ENCODE peak calls at places on chromosomes 5 and 9, in five cellular contexts. O is GM06990, M is cardiac muscle cell, Q is breast epithelium, K is lower leg skin. A is an unnamed sample.

GRCh38 chr5:146993876-146994530 is 115.4 kb upstream of the PPP2R2B start:
- DNase-seq in Q (no peak), O (no peak), K (no peak), M (no peak), A (no peak)

GRCh38 chr9:14935099-14935710 is 25.0 kb upstream of the FREM1 start:
- DNase-seq in O (no peak), Q (no peak), M (no peak), K (no peak), A (no peak)

GRCh38 chr5:140988036-140988997 is 22.0 kb downstream of the PCDHAC2 start:
- DNase-seq in O (no peak), Q (no peak), K (no peak), M (no peak), A (no peak)

GRCh38 chr5:144191461-144191860 is 20.8 kb downstream of the KCTD16 start:
- DNase-seq in K (no peak), O (no peak), M (no peak), Q (no peak), A (no peak)

GRCh38 chr5:171979606-171980005 is 26.8 kb downstream of the FBXW11 start:
- DNase-seq in O (no peak), Q (no peak), M (no peak), K (no peak), A (no peak)

GRCh38 chr9:4756420-4756819 is 15.4 kb upstream of the AK3 start:
- DNase-seq in K (peak; percentile 17), O (no peak), Q (no peak), M (no peak), A (no peak)

GRCh38 chr9:73165911-73166310 is 14.2 kb downstream of the ANXA1 start:
- DNase-seq in M (no peak), O (no peak), K (no peak), Q (no peak), A (no peak)

GRCh38 chr9:127977877-127978647 is 2.7 kb downstream of the EEIG1 start:
- DNase-seq in K (no peak), Q (no peak), M (peak; percentile 95), O (no peak), A (no peak)

GRCh38 chr5:162888268-162888667 is 549.1 kb upstream of the CCNG1 start:
- DNase-seq in O (no peak), K (no peak), M (no peak), Q (no peak), A (no peak)

GRCh38 chr5:59506285-59506877 is 387.1 kb downstream of the PDE4D start:
- DNase-seq in Q (no peak), M (peak; percentile 66), K (no peak), O (no peak), A (no peak)

GRCh38 chr9:93950619-93951601 is 4.2 kb downstream of the BARX1 start:
- DNase-seq in K (peak; percentile 85), M (no peak), Q (no peak), O (no peak), A (no peak)

GRCh38 chr9:4662989-4663792 is 1.1 kb downstream of the PLPP6 start:
- DNase-seq in Q (no peak), O (no peak), M (no peak), K (peak; percentile 88), A (no peak)

GRCh38 chr9:92300935-92301334 is 7.4 kb upstream of the IARS1 start:
- DNase-seq in Q (no peak), O (no peak), K (no peak), M (no peak), A (no peak)

GRCh38 chr5:375336-375920 is 53.9 kb downstream of the AHRR start:
- DNase-seq in Q (no peak), K (peak; percentile 70), O (no peak), M (no peak), A (no peak)

GRCh38 chr5:33657181-33657580 is 216.4 kb downstream of the TARS1 start:
- DNase-seq in O (no peak), M (no peak), Q (no peak), K (no peak), A (no peak)

GRCh38 chr9:94843089-94843488 is 116.6 kb downstream of the AOPEP start:
- DNase-seq in K (no peak), M (no peak), O (no peak), Q (no peak), A (no peak)

GRCh38 chr5:75052461-75053285 is at the start of gene GCNT4:
- DNase-seq in M (peak; percentile 68), K (no peak), Q (no peak), O (peak; percentile 39), A (peak; percentile 35)

GRCh38 chr5:65037845-65038815 is 269.4 kb downstream of the CWC27 start:
- DNase-seq in K (no peak), O (no peak), Q (no peak), M (no peak), A (no peak)

GRCh38 chr9:120928720-120929389 is 2.3 kb upstream of the TRAF1 start:
- DNase-seq in K (peak; percentile 95), O (peak; percentile 87), Q (peak; percentile 66), M (peak; percentile 67), A (peak; percentile 78)

GRCh38 chr9:5773324-5773999 is 59.5 kb downstream of the ERMP1 start:
- DNase-seq in Q (no peak), O (no peak), K (no peak), M (no peak), A (no peak)

GRCh38 chr5:126446498-126447224 is 23.5 kb downstream of the GRAMD2B start:
- DNase-seq in O (no peak), M (peak; percentile 68), Q (no peak), K (no peak), A (peak; percentile 56)

GRCh38 chr5:139854029-139854605 is 58.5 kb downstream of the PSD2 start:
- DNase-seq in M (no peak), K (no peak), Q (no peak), O (no peak), A (no peak)

DNA sequence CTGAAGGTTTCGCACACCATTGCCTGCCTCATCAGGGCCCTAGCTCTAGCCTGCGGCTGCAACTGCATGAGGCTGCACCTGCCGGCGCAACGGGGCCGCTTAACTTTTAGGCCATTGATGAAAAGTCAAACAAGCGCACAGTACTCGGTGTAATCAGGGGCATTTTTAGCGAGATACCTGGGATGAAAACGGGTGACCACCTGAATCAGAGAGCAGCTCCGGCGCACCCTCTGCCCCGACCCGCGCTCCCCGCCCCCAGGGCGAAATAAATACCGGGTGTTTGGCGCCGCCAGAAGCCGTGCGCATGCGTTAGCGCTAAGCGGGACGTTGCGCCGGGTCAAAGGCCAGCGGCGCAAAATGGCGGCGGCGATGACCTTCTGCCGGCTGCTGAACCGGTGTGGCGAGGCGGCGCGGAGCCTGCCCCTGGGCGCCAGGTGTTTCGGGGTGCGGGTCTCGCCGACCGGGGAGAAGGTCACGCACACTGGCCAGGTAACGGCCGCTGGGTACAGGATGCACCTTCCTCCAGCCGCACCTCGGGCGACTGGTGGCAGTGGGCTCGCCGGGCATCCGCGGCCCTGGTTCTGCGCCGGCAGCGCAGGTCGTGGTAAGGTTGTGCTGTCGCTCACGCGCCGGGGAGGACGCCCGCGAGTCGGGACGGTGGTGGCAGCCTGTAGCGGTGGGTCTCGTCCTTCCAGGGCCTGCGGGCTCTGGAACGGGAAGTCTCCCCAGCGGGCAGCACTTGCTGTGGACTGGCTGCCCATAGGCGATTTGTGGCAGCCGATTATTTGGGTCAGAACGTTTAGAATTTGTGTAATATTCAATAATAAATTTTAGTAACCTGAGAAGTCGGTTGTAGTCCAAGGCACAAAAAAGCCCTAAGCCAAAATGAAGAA is at the start of gene NDUFS6:
- DNase-seq in M (peak; percentile 67), K (peak; percentile 94), O (peak; percentile 86), Q (no peak), A (peak; percentile 89)
- TF ChIP-seq CTCF in M (no peak), K (no peak), O (no peak), Q (no peak), A (no peak)

GRCh38 chr5:174311531-174312269 is 266.2 kb downstream of the NSG2 start:
- DNase-seq in M (peak; percentile 74), Q (peak; percentile 66), K (peak; percentile 88), O (peak; percentile 63), A (peak; percentile 85)
- TF ChIP-seq CTCF in M (peak; percentile 69), Q (peak; percentile 30), K (no peak), O (peak; percentile 70), A (peak; percentile 90)

GRCh38 chr9:129500166-129500862 is 120.6 kb downstream of the C9orf50 start:
- DNase-seq in Q (no peak), K (no peak), M (peak; percentile 67), O (no peak), A (no peak)
- TF ChIP-seq CTCF in Q (no peak), K (no peak), M (no peak), O (no peak), A (no peak)

DNA sequence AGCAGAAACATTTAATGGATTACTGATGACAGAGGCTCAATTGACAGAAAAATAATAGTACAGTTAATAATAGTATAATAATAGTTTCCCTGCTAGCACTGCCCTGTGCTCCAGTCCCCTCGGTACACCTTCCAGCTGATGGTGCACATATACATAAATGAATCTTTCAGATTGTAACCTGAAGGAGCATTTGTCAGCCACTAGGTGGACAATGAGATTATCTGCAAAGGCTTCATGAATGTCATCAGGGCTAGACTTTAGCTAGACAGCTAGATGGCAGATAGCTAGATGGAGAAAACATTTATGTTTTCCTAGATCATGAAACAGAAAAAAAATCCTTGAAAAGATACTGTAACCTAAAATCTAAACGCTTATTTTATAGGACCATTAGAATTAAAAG is 304.4 kb upstream of the SMC2 start:
- DNase-seq in O (no peak), M (peak; percentile 7), K (no peak), Q (no peak), A (no peak)
- TF ChIP-seq CTCF in O (peak; percentile 44), M (peak; percentile 22), K (no peak), Q (no peak), A (peak; percentile 37)

DNA sequence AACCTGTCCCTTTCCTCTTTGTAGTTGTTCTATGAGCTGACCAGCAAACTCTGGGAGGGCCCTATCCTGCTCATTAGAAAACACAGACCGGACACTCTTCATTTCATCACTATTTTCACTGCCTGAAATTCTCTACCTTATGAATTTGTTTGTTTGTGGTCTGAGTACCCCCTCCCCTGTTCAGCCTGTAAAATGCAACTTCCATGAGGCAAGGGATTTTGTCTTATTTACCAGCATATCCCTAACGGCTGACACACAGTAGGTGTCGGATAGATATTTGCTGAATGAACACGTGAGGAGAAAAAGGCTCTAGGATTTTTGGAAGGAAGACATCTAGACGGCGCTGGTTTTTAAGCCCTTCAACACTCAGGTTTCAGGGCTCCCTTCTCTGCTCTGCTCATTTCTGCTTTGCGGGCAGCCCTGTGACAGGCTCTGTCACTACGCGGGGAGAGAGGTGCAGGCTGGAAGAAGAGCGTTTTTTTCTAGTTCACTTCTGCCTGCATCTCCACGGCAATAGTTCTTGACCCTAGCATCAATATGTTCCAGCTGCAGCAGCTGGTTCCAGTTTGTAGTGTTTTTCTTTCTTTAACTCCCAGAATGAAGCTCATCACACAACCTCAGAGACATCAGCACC is 41.0 kb downstream of the KCNMB1 start:
- DNase-seq in O (no peak), Q (no peak), M (peak; percentile 22), K (peak; percentile 5), A (no peak)
- TF ChIP-seq CTCF in O (no peak), Q (no peak), M (peak; percentile 30), K (no peak), A (no peak)

DNA sequence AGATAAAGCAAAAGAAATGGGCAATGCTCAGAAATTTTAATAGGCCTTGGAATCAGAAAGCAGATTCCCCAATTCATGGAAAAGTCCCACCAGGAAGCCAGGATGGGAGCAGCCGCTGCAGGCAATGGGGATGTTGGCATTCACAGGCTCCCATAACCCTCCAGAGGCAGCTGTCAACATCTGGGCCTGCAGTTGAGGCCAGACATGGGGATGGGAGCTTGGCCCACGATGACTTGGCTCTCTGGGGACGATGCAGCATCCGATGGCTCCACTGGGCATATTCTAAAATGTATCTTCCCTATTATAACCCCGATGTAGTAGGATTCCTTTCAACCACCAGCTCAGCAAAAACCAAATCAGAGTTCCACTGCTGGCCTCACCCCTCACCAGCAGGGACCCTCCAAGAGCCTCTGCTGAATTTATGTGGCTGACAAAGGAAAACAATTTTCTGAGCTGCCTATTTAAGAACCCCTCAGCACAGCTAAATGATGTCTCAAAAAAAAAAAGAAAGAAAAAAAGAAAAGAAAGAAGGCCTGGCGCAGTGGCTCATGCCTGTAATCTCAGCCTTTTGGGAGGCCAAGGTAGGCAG is 7.1 kb downstream of the SPRY4 start:
- DNase-seq in M (no peak), Q (no peak), K (no peak), O (no peak), A (no peak)
- TF ChIP-seq CTCF in M (peak; percentile 36), Q (no peak), K (no peak), O (peak; percentile 9), A (no peak)

A was measured in GM10248.